ENCODE peak calls at places on chromosomes 1 and 21, in seven cellular contexts. S, O, X, R, J, B and I are unnamed samples.

GRCh38 chr1:32754282-32755097 is 51.9 kb upstream of the SYNC start:
- DNase-seq in S (no peak), O (peak; percentile 60), X (no peak), R (no peak), J (no peak), B (peak; percentile 95), I (peak; percentile 54)

GRCh38 chr1:171566467-171566866 is 55.6 kb upstream of the MYOCOS start:
- DNase-seq in S (no peak), O (no peak), X (no peak), R (no peak), J (no peak), B (peak; percentile 17), I (no peak)

GRCh38 chr1:63915121-63915520 is 141.3 kb downstream of the ROR1 start:
- DNase-seq in S (no peak), O (peak; percentile 32), X (no peak), R (no peak), J (no peak), B (peak; percentile 68), I (peak; percentile 56)

GRCh38 chr1:175889044-175889443 is 145.6 kb upstream of the TNR start:
- DNase-seq in S (no peak), O (peak; percentile 23), X (no peak), R (no peak), J (no peak), B (no peak), I (no peak)

GRCh38 chr21:17270234-17270633 is 242.6 kb upstream of the CXADR start:
- DNase-seq in S (peak; percentile 4), O (peak; percentile 61), X (no peak), R (peak; percentile 5), J (peak; percentile 5), B (peak; percentile 44), I (no peak)

GRCh38 chr1:21638531-21639341 is 30.4 kb downstream of the RAP1GAP start:
- DNase-seq in S (peak; percentile 80), O (peak; percentile 76), X (no peak), R (no peak), J (peak; percentile 90), B (no peak), I (no peak)

GRCh38 chr1:2411801-2412394 is 466 bp downstream of the PEX10 start:
- DNase-seq in S (peak; percentile 27), O (peak; percentile 17), X (no peak), R (peak; percentile 13), J (no peak), B (no peak), I (peak; percentile 39)

GRCh38 chr21:35011681-35012080 is 37.4 kb downstream of the RUNX1 start:
- DNase-seq in S (no peak), O (peak; percentile 67), X (no peak), R (no peak), J (no peak), B (no peak), I (no peak)

GRCh38 chr21:30740462-30740861 is 6.6 kb downstream of the KRTAP21-2 start:
- DNase-seq in S (no peak), O (no peak), X (no peak), R (no peak), J (no peak), B (no peak), I (no peak)

GRCh38 chr21:42040411-42041180 is 30.4 kb upstream of the ZBTB21 start:
- DNase-seq in S (peak; percentile 57), O (peak; percentile 100), X (no peak), R (no peak), J (peak; percentile 96), B (no peak), I (no peak)

GRCh38 chr1:17274186-17275170 is 25.6 kb downstream of the PADI3 start:
- DNase-seq in S (peak; percentile 76), O (peak; percentile 18), X (no peak), R (no peak), J (peak; percentile 32), B (peak; percentile 75), I (peak; percentile 75)

GRCh38 chr1:17279001-17279830 is 28.8 kb upstream of the PADI4 start:
- DNase-seq in S (no peak), O (peak; percentile 31), X (no peak), R (no peak), J (no peak), B (no peak), I (peak; percentile 30)

GRCh38 chr1:17277511-17278159 is 28.7 kb downstream of the PADI3 start:
- DNase-seq in S (no peak), O (no peak), X (no peak), R (no peak), J (no peak), B (no peak), I (no peak)

GRCh38 chr1:17273096-17273495 is 24.2 kb downstream of the PADI3 start:
- DNase-seq in S (no peak), O (no peak), X (no peak), R (no peak), J (no peak), B (no peak), I (no peak)

DNA sequence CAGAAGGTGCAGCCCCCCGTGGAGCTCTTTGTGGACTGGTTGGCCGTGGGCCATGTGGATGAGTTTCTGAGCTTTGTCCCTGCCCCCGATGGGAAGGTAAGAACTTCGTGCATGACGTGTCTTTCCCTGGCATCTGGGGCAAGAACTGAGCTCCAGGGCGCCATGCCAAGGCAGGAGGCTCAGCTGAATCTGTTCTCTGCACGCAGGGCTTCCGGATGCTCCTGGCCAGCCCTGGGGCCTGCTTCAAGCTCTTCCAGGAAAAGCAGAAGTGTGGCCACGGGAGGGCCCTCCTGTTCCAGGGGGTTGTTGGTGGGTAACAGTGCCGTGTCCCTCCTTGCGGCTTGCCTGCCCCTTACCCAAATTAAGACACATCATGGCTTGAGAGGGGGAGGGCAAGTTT is 27.7 kb downstream of the PADI3 start:
- DNase-seq in S (peak; percentile 71), O (peak; percentile 79), X (no peak), R (no peak), J (peak; percentile 91), B (no peak), I (no peak)
- H3K27ac ChIP-seq in S (peak overlapping the region; percentile 87), O (no peak overlapping the region), X (no peak overlapping the region), R (no peak overlapping the region), J (peak overlapping the region; percentile 87), B (no peak overlapping the region), I (no peak overlapping the region)

GRCh38 chr1:156659994-156660751 is 17.0 kb downstream of the NES start:
- DNase-seq in S (peak; percentile 98), O (peak; percentile 96), X (peak; percentile 97), R (peak; percentile 92), J (peak; percentile 99), B (peak; percentile 99), I (peak; percentile 100)

GRCh38 chr1:156658945-156659574 is 17.1 kb downstream of the BCAN start:
- DNase-seq in S (no peak), O (no peak), X (no peak), R (no peak), J (no peak), B (no peak), I (no peak)

GRCh38 chr1:156661932-156662587 is 15.1 kb downstream of the NES start:
- DNase-seq in S (no peak), O (peak; percentile 67), X (no peak), R (no peak), J (no peak), B (no peak), I (no peak)

GRCh38 chr1:156659672-156659993 is 17.6 kb downstream of the NES start:
- DNase-seq in S (no peak), O (no peak), X (no peak), R (no peak), J (no peak), B (no peak), I (no peak)

DNA sequence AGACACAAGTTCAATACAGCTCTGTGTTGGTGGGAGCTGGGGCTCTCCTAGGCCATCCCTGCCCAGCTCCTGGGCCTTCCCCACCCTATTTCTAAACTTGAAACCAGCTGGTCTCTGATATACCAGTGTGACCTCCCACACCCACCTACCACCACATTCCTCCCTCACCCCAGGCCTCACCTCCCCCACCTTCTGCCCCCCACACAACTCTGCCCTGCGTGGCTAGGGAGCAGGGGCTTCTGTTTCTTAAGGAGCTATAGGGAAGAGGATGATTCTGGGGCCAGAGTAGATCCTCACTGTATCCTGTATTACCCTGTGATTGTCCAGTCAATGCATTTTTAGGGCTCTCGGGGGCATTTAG is 16.5 kb downstream of the NES start:
- DNase-seq in S (peak; percentile 50), O (no peak), X (no peak), R (no peak), J (no peak), B (no peak), I (no peak)
- H3K27ac ChIP-seq in S (peak overlapping the region; percentile 97), O (peak overlapping the region; percentile 75), X (peak overlapping the region; percentile 65), R (peak overlapping the region; percentile 73), J (peak overlapping the region; percentile 89), B (peak overlapping the region; percentile 81), I (peak overlapping the region; percentile 97)

DNA sequence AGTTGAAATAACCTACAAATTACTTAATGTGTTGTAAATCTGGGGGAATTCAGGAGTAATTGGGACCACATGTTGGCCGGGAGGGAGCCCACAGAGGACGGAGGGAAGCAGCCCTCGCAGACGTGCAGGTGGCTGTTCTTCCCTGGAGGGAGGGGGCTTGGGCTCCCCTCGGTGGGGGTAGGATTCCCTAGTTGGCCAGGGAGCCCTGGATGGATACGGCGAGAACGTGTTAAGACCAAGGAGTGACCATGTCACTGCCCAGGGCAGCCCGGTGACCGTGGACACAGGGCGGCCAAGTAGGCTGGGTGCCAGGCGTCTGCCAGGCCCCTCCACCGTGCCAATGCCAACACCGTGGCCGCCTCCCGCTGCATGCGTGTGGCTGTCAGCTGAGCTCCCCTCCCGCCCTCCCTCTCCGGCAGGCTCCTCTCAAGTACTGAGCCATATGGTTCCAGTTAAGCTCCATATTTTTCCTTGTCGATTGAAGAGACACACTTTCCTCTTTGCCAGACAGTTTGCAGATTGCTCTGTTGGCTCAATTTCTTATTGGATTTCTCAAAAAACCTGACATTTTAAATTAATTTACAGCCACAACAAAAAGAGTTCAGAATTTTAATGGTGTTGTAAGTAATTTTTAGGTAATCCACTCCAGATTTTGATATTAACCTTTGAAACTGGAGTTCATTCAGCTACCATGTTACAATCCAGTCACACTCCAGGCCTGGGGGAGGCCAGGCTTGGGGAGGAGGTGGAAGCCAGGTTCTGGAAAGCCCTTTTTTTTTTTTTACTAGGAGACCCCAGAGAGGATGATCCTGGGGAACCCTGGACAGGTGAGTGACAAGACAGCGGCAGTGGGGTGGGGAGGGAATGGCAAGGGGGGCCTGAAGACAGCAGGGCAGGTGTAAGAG is 71.2 kb downstream of the CASZ1 start:
- DNase-seq in S (no peak), O (peak; percentile 36), X (peak; percentile 80), R (peak; percentile 63), J (no peak), B (no peak), I (peak; percentile 70)
- H3K27ac ChIP-seq in S (no peak overlapping the region), O (no peak overlapping the region), X (peak overlapping the region; percentile 53), R (no peak overlapping the region), J (peak overlapping the region; percentile 49), B (no peak overlapping the region), I (peak overlapping the region; percentile 88)

DNA sequence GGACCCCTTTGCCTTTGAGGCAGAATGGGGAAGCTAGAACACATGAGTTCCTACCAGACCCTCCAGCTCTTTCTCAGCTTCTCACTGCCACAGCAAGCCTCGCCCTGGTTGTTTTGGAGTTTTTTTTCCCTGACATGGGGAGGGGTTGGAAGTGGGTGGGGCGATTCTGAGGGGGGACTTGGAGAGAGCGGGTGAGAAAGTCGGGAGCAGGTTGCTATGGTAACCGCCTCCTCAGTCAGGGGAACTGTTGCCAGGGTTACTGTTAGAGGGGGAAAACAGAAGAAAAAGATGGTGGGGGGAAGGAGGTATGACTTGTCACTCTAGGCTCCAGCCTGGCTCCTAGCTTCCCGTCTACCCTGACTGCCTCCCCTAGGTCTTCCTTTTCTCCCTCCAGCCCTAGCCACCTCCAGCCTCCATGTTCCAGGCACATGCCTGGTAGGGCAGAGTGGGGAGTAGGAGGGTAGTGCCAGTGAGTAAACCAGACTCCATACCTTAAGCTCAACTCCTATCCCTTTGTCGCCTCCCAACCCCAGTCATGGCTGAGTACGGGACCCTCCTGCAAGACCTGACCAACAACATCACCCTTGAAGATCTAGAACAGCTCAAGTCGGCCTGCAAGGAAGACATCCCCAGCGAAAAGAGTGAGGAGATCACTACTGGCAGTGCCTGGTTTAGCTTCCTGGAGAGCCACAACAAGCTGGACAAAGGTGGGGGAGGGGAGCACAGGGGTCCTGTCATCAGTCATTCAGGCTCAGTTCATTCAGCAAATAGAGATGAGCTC is 6.0 kb downstream of the PEA15 start:
- DNase-seq in S (no peak), O (peak; percentile 31), X (no peak), R (peak; percentile 54), J (no peak), B (peak; percentile 76), I (peak; percentile 55)
- H3K27ac ChIP-seq in S (no peak overlapping the region), O (peak overlapping the region; percentile 46), X (peak overlapping the region; percentile 22), R (peak overlapping the region; percentile 89), J (peak overlapping the region; percentile 17), B (no peak overlapping the region), I (peak overlapping the region; percentile 88)